ENCODE peak calls at places on chromosomes 4 and X, in ten cellular contexts. W is gastrocnemius medialis, P is MCF 10A, M is endothelial cell of umbilical vein, H is astrocyte of the spinal cord, B is astrocyte of the cerebellum, E is AG10803, C is PC-9, L is mucosa of descending colon, T is psoas muscle. D is an unnamed sample.

GRCh38 chr4:185086053-185086452 is 57.0 kb upstream of the SLC25A4 start:
- DNase-seq in W (no peak), C (no peak), L (no peak), B (no peak), T (no peak), H (no peak), P (no peak), M (no peak), E (no peak), D (no peak)

GRCh38 chr4:136106753-136107152 is 1425.5 kb downstream of the PCDH18 start:
- DNase-seq in L (no peak), M (no peak), E (no peak), C (no peak), T (no peak), B (no peak), P (no peak), W (no peak), H (no peak), D (no peak)

GRCh38 chr4:174365018-174365587 is 81.4 kb downstream of the CEP44 start:
- DNase-seq in C (peak), T (no peak), E (peak), P (peak), L (no peak), B (peak), H (peak), M (peak), W (no peak), D (no peak)

GRCh38 chr4:24067781-24068193 is 177.9 kb upstream of the PPARGC1A start:
- DNase-seq in H (peak), M (no peak), E (peak), C (no peak), P (peak), T (peak), W (peak), L (no peak), B (peak), D (no peak)

GRCh38 chr4:60450054-60450453 is 750.1 kb upstream of the ADGRL3 start:
- DNase-seq in P (no peak), L (no peak), H (no peak), M (no peak), W (no peak), E (no peak), T (no peak), C (no peak), B (no peak), D (no peak)

GRCh38 chrX:71533850-71534515 is 1.1 kb downstream of the OGT start:
- DNase-seq in B (no peak), C (peak), M (peak), T (no peak), L (peak), H (peak), W (peak), P (peak), E (peak), D (no peak)

GRCh38 chr4:48081196-48081595 is 52.9 kb downstream of the TXK start:
- DNase-seq in B (no peak), W (no peak), P (no peak), L (no peak), E (no peak), H (peak), C (no peak), T (no peak), M (peak), D (no peak)

GRCh38 chr4:89295415-89295927 is 12.1 kb downstream of the GPRIN3 start:
- DNase-seq in L (no peak), E (no peak), M (no peak), B (no peak), C (no peak), P (no peak), W (no peak), T (no peak), H (no peak), D (no peak)

GRCh38 chr4:74121643-74122579 is 22.9 kb upstream of the CXCL2 start:
- DNase-seq in C (no peak), B (no peak), L (no peak), E (no peak), M (no peak), W (no peak), H (no peak), T (no peak), P (no peak), D (no peak)

GRCh38 chr4:153341575-153342090 is 2.9 kb upstream of the MND1 start:
- DNase-seq in C (peak), T (no peak), E (peak), L (no peak), W (no peak), B (no peak), M (peak), H (no peak), P (peak), D (no peak)

GRCh38 chrX:43693602-43694406 is 37.7 kb downstream of the MAOA start:
- DNase-seq in M (peak), C (no peak), P (peak), T (no peak), B (no peak), H (peak), L (peak), W (no peak), E (no peak), D (no peak)

GRCh38 chr4:16794816-16795445 is 103.5 kb downstream of the LDB2 start:
- DNase-seq in H (peak), T (no peak), W (no peak), C (peak), M (peak), P (peak), L (no peak), E (peak), B (no peak), D (no peak)

GRCh38 chrX:106862972-106863688 is 40.0 kb downstream of the RIPPLY1 start:
- DNase-seq in P (peak), M (peak), E (no peak), L (peak), T (no peak), C (peak), W (no peak), B (no peak), H (no peak), D (no peak)

GRCh38 chrX:3585719-3586118 is 127.7 kb downstream of the PRKX start:
- DNase-seq in C (no peak), T (no peak), P (no peak), B (no peak), W (no peak), H (no peak), M (no peak), L (no peak), E (no peak), D (no peak)

GRCh38 chrX:22186165-22186564 is 86.5 kb upstream of the CBLL2 start:
- DNase-seq in C (no peak), B (no peak), E (no peak), L (no peak), T (no peak), W (no peak), M (no peak), P (no peak), H (no peak), D (no peak)

GRCh38 chrX:129939986-129940385 is 34.0 kb downstream of the UTP14A start:
- DNase-seq in H (no peak), M (no peak), E (no peak), B (no peak), C (no peak), P (no peak), T (peak), L (no peak), W (no peak), D (no peak)

GRCh38 chrX:80810365-80810978 is 795 bp upstream of the BRWD3 start:
- DNase-seq in B (no peak), M (no peak), T (no peak), E (peak), P (peak), C (no peak), H (no peak), L (no peak), W (no peak), D (no peak)

GRCh38 chr4:33160126-33160525 is 2440.0 kb downstream of the PCDH7 start:
- DNase-seq in L (no peak), E (peak), B (no peak), C (no peak), T (no peak), H (no peak), P (peak), M (no peak), W (no peak), D (no peak)

GRCh38 chrX:12702509-12703091 is 88.6 kb upstream of the PRPS2 start:
- DNase-seq in H (no peak), B (no peak), C (peak), L (no peak), E (no peak), W (no peak), T (no peak), P (peak), M (peak), D (no peak)

GRCh38 chr4:111128327-111128726 is 505.4 kb upstream of the PITX2 start:
- DNase-seq in M (peak), P (no peak), W (no peak), E (no peak), T (no peak), B (no peak), L (no peak), H (peak), C (no peak), D (no peak)

GRCh38 chr4:5566991-5567390 is 141.4 kb downstream of the EVC2 start:
- DNase-seq in E (no peak), P (no peak), B (no peak), L (no peak), T (no peak), H (no peak), W (no peak), C (no peak), M (no peak), D (no peak)

GRCh38 chr4:68342139-68342538 is 7.8 kb downstream of the YTHDC1 start:
- DNase-seq in C (no peak), W (no peak), E (peak), B (peak), P (peak), L (no peak), M (peak), T (no peak), H (peak), D (no peak)

GRCh38 chr4:122764808-122765189 is 32.3 kb downstream of the BBS12 start:
- DNase-seq in T (no peak), E (peak), H (peak), B (no peak), P (peak), M (peak), L (no peak), C (no peak), W (no peak), D (no peak)

GRCh38 chr4:182908124-182908523 is 9.1 kb downstream of the DCTD start:
- DNase-seq in E (no peak), L (no peak), B (no peak), H (no peak), W (no peak), C (no peak), M (no peak), P (no peak), T (no peak), D (no peak)

GRCh38 chr4:175339100-175339707 is 421.0 kb downstream of the ADAM29 start:
- DNase-seq in P (peak), C (no peak), H (peak), T (no peak), B (no peak), L (no peak), M (no peak), E (peak), W (no peak), D (no peak)

GRCh38 chr4:45701616-45702015 is 422.2 kb downstream of the GABRG1 start:
- DNase-seq in P (no peak), E (no peak), W (no peak), C (no peak), B (no peak), M (no peak), L (no peak), T (no peak), H (no peak), D (no peak)

GRCh38 chr4:160371446-160371845 is 1268.6 kb downstream of the RAPGEF2 start:
- DNase-seq in L (no peak), M (no peak), W (no peak), C (no peak), T (no peak), B (no peak), P (no peak), E (no peak), H (no peak), D (no peak)

GRCh38 chrX:39152106-39152649 is 350.9 kb downstream of the MID1IP1 start:
- DNase-seq in C (no peak), W (no peak), T (no peak), P (peak), M (no peak), H (no peak), E (no peak), L (peak), B (no peak), D (no peak)

GRCh38 chr4:172411180-172411579 is 598.0 kb downstream of the GALNTL6 start:
- DNase-seq in H (no peak), L (no peak), P (no peak), T (no peak), W (no peak), C (no peak), B (no peak), M (no peak), E (no peak), D (no peak)

GRCh38 chrX:149540133-149540620 is 635 bp upstream of the EOLA1 start:
- DNase-seq in H (peak), M (no peak), B (peak), T (peak), L (peak), W (peak), E (peak), C (peak), P (peak), D (peak)

GRCh38 chr4:120561648-120562047 is 360.9 kb downstream of the PRDM5 start:
- DNase-seq in W (no peak), E (no peak), C (no peak), P (no peak), T (no peak), L (no peak), M (no peak), H (no peak), B (no peak), D (no peak)

GRCh38 chrX:15946783-15947550 is 92.4 kb upstream of the AP1S2 start:
- DNase-seq in H (peak), P (peak), T (no peak), W (no peak), C (peak), L (no peak), M (no peak), B (peak), E (peak), D (no peak)

GRCh38 chrX:30513284-30513683 is 64.3 kb downstream of the TASL start:
- DNase-seq in E (no peak), L (no peak), T (no peak), B (no peak), M (peak), H (no peak), C (no peak), W (no peak), P (peak), D (no peak)

GRCh38 chrX:55119712-55120111 is 30.9 kb downstream of the PAGE2 start:
- DNase-seq in E (peak), W (no peak), L (no peak), T (no peak), P (no peak), B (no peak), H (no peak), C (no peak), M (no peak), D (no peak)

GRCh38 chrX:136272325-136272724 is 21.1 kb upstream of the MAP7D3 start:
- DNase-seq in T (no peak), E (peak), B (no peak), C (no peak), L (no peak), M (no peak), W (no peak), P (peak), H (no peak), D (no peak)
- TF ChIP-seq CTCF in T (no peak), E (peak), B (peak), C (no peak), L (no peak), M (no peak), W (no peak), P (no peak), H (peak), D (peak)

DNA sequence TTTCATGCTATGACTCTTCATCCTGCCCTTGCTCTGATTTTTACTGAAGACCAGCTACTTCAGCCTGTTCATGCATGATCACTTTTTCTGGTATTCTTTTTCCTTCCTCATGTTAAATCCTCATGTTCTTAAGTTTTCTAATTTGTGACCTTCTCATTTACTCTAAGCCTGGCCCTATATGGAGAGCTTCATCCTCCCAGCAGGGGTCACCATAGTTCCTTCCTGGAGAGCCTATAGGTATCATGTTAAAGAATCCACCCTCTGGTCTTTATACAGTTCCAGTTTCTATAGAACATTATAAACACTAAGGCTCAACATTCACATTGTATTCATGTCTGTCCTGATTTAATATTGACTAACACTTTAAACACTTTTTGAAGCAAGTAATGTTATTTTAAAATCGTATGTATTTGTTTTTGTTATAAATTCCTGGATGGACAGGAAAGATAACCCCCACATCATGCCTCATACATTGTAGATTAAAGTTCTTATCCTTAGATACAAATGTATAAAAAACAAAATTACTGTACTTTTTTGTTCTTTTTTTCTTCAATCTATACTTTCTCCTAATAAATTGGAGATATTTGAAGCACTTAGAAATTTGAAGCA is 53.8 kb upstream of the OTUD4 start:
- DNase-seq in T (no peak), L (peak), C (peak), H (peak), M (peak), W (no peak), P (peak), E (peak), B (peak), D (no peak)
- TF ChIP-seq CTCF in T (peak), L (peak), C (peak), H (peak), M (peak), W (peak), P (peak), E (peak), B (peak), D (peak)

DNA sequence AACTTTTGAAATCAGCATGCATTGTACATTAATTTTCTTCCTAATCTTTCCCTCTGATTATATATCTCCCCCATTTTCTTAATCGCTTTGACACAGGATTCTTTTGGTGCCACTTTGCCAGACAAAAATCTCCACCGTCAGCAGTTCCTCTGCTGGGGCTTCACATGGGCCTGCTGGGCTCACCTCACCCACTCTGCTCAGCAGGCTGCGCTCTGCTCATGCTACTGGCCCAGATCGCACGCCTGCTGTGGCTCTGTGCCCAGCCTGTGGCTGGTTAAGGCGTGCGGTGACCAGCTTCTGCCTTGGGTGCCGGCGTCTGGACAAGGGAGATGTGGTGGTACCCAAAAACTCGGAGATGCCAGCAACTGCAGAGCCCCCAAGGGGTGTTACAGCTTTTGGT is 31.1 kb downstream of the UCHL1 start:
- DNase-seq in C (no peak), H (no peak), E (no peak), B (no peak), M (no peak), P (no peak), T (no peak), W (no peak), L (no peak), D (no peak)
- TF ChIP-seq CTCF in C (no peak), H (no peak), E (no peak), B (no peak), M (no peak), P (no peak), T (no peak), W (no peak), L (no peak), D (no peak)

GRCh38 chrX:131068945-131069719 is 11.0 kb downstream of the ARHGAP36 start:
- DNase-seq in L (no peak), W (no peak), H (no peak), B (no peak), T (no peak), E (peak), C (no peak), P (peak), M (peak), D (no peak)
- TF ChIP-seq CTCF in L (no peak), W (no peak), H (peak), B (peak), T (peak), E (peak), C (peak), P (peak), M (peak), D (peak)

GRCh38 chr4:95095352-95095974 is 337.7 kb downstream of the BMPR1B start:
- DNase-seq in T (no peak), M (peak), H (peak), W (no peak), L (no peak), P (peak), C (peak), B (peak), E (peak), D (no peak)
- TF ChIP-seq CTCF in T (peak), M (peak), H (peak), W (peak), L (no peak), P (peak), C (peak), B (peak), E (peak), D (peak)

DNA sequence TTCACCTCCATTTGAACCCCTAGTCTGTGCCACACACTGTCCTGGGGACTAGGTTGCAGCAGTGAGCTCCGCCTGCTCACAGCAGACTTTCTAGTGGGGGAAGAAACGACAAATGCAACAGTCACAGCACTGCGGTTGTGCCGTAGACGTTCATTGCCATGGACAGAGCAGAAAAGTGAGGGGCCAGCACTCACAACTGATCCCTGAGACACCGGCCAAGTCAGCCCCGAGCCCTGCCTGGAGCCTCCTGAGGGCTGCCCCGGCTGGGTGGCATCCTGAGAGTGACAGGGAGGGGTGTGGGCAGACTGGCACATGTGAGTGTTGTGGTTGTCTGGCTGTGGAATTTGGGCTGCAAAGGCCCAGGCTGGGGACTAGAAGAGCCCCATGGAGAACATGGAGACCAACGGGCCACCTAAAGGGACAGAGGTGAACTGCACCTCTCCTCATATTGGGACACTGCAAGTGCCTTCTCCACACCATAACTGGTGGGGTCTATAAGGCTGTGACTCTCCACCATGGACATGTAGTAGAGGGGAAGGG is 4.6 kb downstream of the DUSP9 start:
- DNase-seq in T (no peak), E (no peak), M (no peak), L (no peak), P (peak), B (no peak), H (no peak), W (no peak), C (no peak), D (peak)
- TF ChIP-seq CTCF in T (no peak), E (peak), M (peak), L (no peak), P (peak), B (peak), H (peak), W (no peak), C (peak), D (peak)

GRCh38 chr4:83036991-83037390 is 2.0 kb downstream of the COPS4 start:
- DNase-seq in B (no peak), L (no peak), H (no peak), E (no peak), M (no peak), C (no peak), T (no peak), W (no peak), P (no peak), D (no peak)

GRCh38 chr4:83034630-83035494 is at the start of gene COPS4:
- DNase-seq in P (peak), W (peak), C (peak), M (peak), T (peak), B (peak), E (peak), L (peak), H (peak), D (peak)

GRCh38 chr4:83043801-83044407 is 8.9 kb downstream of the COPS4 start:
- DNase-seq in P (peak), H (no peak), E (peak), L (no peak), M (no peak), B (no peak), W (no peak), T (no peak), C (no peak), D (no peak)

GRCh38 chr4:83040269-83040668 is 5.3 kb downstream of the COPS4 start:
- DNase-seq in L (no peak), M (no peak), H (no peak), W (no peak), P (no peak), B (no peak), C (no peak), T (no peak), E (no peak), D (no peak)
- TF ChIP-seq CTCF in L (no peak), M (no peak), H (no peak), W (no peak), P (no peak), B (peak), C (no peak), T (no peak), E (no peak), D (peak)